ENCODE peak calls at places on chromosomes 4 and X, in five cellular contexts. O is ovary; B is stimulated activated CD4-positive, alpha-beta T cell treated with anti-CD3 and anti-CD28 coated beads, TNF-alpha, amount 100 ng/mL, for 4 hours; W is WERI-Rb-1; I is NAMALWA. K is an unnamed sample.

GRCh38 chr4:84530871-84531270 is 31.8 kb upstream of the NKX6-1 start:
- DNase-seq in O (no peak), B (no peak), W (peak), I (no peak), K (no peak)

GRCh38 chrX:31508338-31508737 is 436.5 kb upstream of the FTHL17 start:
- DNase-seq in O (no peak), B (no peak), W (no peak), I (no peak), K (no peak)

GRCh38 chr4:22268350-22269025 is 247.4 kb downstream of the ADGRA3 start:
- DNase-seq in O (no peak), B (no peak), W (no peak), I (no peak), K (no peak)

GRCh38 chr4:7076694-7077082 is 8.8 kb upstream of the GRPEL1 start:
- DNase-seq in O (no peak), B (no peak), W (no peak), I (no peak), K (no peak)

GRCh38 chr4:141896687-141897086 is 260.3 kb downstream of the IL15 start:
- DNase-seq in O (no peak), B (no peak), W (no peak), I (no peak), K (no peak)

GRCh38 chr4:121938282-121939092 is 13.4 kb downstream of the TRPC3 start:
- DNase-seq in O (no peak), B (no peak), W (no peak), I (no peak), K (no peak)

GRCh38 chrX:356385-357034 is 30.2 kb downstream of the PPP2R3B start:
- DNase-seq in O (no peak), B (no peak), W (no peak), I (no peak), K (no peak)

GRCh38 chrX:29466441-29466840 is 748.9 kb upstream of the MAGEB2 start:
- DNase-seq in O (no peak), B (no peak), W (no peak), I (no peak), K (no peak)

GRCh38 chr4:4914059-4914820 is 54.8 kb downstream of the MSX1 start:
- DNase-seq in O (no peak), B (no peak), W (peak), I (no peak), K (no peak)

GRCh38 chr4:67885727-67886126 is 1.9 kb upstream of the TMPRSS11D start:
- DNase-seq in O (no peak), B (no peak), W (no peak), I (no peak), K (no peak)

GRCh38 chrX:68417651-68418050 is 15.6 kb downstream of the OPHN1 start:
- DNase-seq in O (no peak), B (no peak), W (no peak), I (no peak), K (no peak)

GRCh38 chrX:139448996-139449395 is 81.5 kb upstream of the F9 start:
- DNase-seq in O (no peak), B (no peak), W (no peak), I (no peak), K (no peak)

GRCh38 chr4:119549639-119550038 is 79.0 kb downstream of the PDE5A start:
- DNase-seq in O (no peak), B (no peak), W (no peak), I (no peak), K (no peak)

GRCh38 chr4:82785248-82786003 is 13.2 kb downstream of the SCD5 start:
- DNase-seq in O (no peak), B (no peak), W (no peak), I (no peak), K (no peak)

GRCh38 chr4:1200425-1201035 is 28.1 kb upstream of the SPON2 start:
- DNase-seq in O (peak), B (no peak), W (peak), I (no peak), K (no peak)

GRCh38 chr4:76947369-76947768 is 2.2 kb upstream of the SEPTIN11 start:
- DNase-seq in O (no peak), B (no peak), W (no peak), I (no peak), K (no peak)

GRCh38 chr4:33126002-33126401 is 2405.8 kb downstream of the PCDH7 start:
- DNase-seq in O (no peak), B (no peak), W (no peak), I (no peak), K (no peak)

GRCh38 chr4:27702710-27703431 is 842.2 kb downstream of the STIM2 start:
- DNase-seq in O (no peak), B (no peak), W (peak), I (peak), K (no peak)

GRCh38 chr4:1412376-1413220 is 6.4 kb upstream of the NKX1-1 start:
- DNase-seq in O (no peak), B (no peak), W (no peak), I (no peak), K (no peak)

GRCh38 chr4:163063891-163064290 is 102.8 kb downstream of the NAF1 start:
- DNase-seq in O (no peak), B (no peak), W (no peak), I (no peak), K (no peak)

GRCh38 chr4:176791591-176792347 is 953 bp downstream of the VEGFC start:
- DNase-seq in O (peak), B (no peak), W (peak), I (no peak), K (no peak)

GRCh38 chr4:88792268-88792781 is 94.7 kb upstream of the NAP1L5 start:
- DNase-seq in O (no peak), B (no peak), W (no peak), I (no peak), K (no peak)

GRCh38 chr4:48375651-48376291 is 34.4 kb downstream of the SLAIN2 start:
- DNase-seq in O (no peak), B (no peak), W (no peak), I (no peak), K (no peak)

GRCh38 chr4:6272863-6273660 is 3.4 kb downstream of the WFS1 start:
- DNase-seq in O (peak), B (no peak), W (peak), I (no peak), K (no peak)

GRCh38 chrX:101108293-101108692 is 10.3 kb downstream of the CENPI start:
- DNase-seq in O (no peak), B (no peak), W (no peak), I (no peak), K (no peak)

GRCh38 chr4:18318682-18319410 is 297.3 kb upstream of the LCORL start:
- DNase-seq in O (no peak), B (no peak), W (no peak), I (no peak), K (no peak)

GRCh38 chrX:118239471-118239870 is 106.4 kb upstream of the WDR44 start:
- DNase-seq in O (peak), B (no peak), W (no peak), I (no peak), K (no peak)

GRCh38 chr4:49516796-49517195 is 530.7 kb downstream of the CWH43 start:
- DNase-seq in O (no peak), B (no peak), W (no peak), I (no peak), K (no peak)

GRCh38 chrX:38879631-38880220 is 78.5 kb downstream of the MID1IP1 start:
- DNase-seq in O (no peak), B (no peak), W (no peak), I (peak), K (no peak)

GRCh38 chr4:26418107-26418506 is 72.2 kb downstream of the CCKAR start:
- DNase-seq in O (no peak), B (no peak), W (no peak), I (no peak), K (no peak)

GRCh38 chr4:81666491-81666890 is 194.8 kb upstream of the RASGEF1B start:
- DNase-seq in O (no peak), B (no peak), W (no peak), I (no peak), K (no peak)

GRCh38 chr4:173040200-173040599 is 128.4 kb upstream of the GALNT7 start:
- DNase-seq in O (peak), B (no peak), W (peak), I (peak), K (no peak)

GRCh38 chr4:60384475-60384874 is 815.7 kb upstream of the ADGRL3 start:
- DNase-seq in O (no peak), B (no peak), W (no peak), I (no peak), K (no peak)

GRCh38 chr4:66489783-66490452 is 819.6 kb upstream of the EPHA5 start:
- DNase-seq in O (no peak), B (no peak), W (no peak), I (no peak), K (no peak)

GRCh38 chr4:38030023-38030422 is 69.8 kb downstream of the PTTG2 start:
- DNase-seq in O (no peak), B (no peak), W (no peak), I (no peak), K (no peak)

GRCh38 chr4:28443786-28444412 is 1583.3 kb downstream of the STIM2 start:
- DNase-seq in O (no peak), B (no peak), W (peak), I (no peak), K (no peak)

GRCh38 chr4:544386-545105 is 31.5 kb downstream of the TMEM271 start:
- DNase-seq in O (no peak), B (no peak), W (no peak), I (no peak), K (no peak)

GRCh38 chr4:7911044-7911578 is 28.6 kb downstream of the AFAP1 start:
- DNase-seq in O (no peak), B (no peak), W (peak), I (no peak), K (peak)